ENCODE peak calls at places on chromosomes 12 and 14, in six cellular contexts. X is trophoblast cell, F is H9, G is IMR-90, O is neuronal stem cell, J is mesenchymal stem cell. C is an unnamed sample.

GRCh38 chr12:48677782-48678181 is 4.3 kb downstream of the KANSL2 start:
- DNase-seq in X (no peak), F (no peak), G (peak), O (no peak), J (peak), C (no peak)

GRCh38 chr12:48165089-48166031 is 8.0 kb upstream of the ASB8 start:
- DNase-seq in X (peak), F (no peak), G (peak), O (peak), J (peak), C (peak)

GRCh38 chr12:6647083-6647604 is at the start of gene ACRBP:
- DNase-seq in X (peak), F (peak), G (peak), O (peak), J (peak), C (peak)

GRCh38 chr12:87376722-87377121 is 652.5 kb downstream of the C12orf50 start:
- DNase-seq in X (no peak), F (no peak), G (no peak), O (no peak), J (no peak), C (no peak)

GRCh38 chr12:12693111-12693671 is 2.8 kb downstream of the GPR19 start:
- DNase-seq in X (no peak), F (no peak), G (no peak), O (no peak), J (no peak), C (peak)

GRCh38 chr12:2027379-2027778 is 23.1 kb upstream of the DCP1B start:
- DNase-seq in X (no peak), F (no peak), G (peak), O (no peak), J (no peak), C (no peak)

GRCh38 chr14:94342334-94342934 is 19.3 kb upstream of the SERPINA6 start:
- DNase-seq in X (peak), F (no peak), G (peak), O (no peak), J (peak), C (no peak)

GRCh38 chr12:69473229-69473628 is 3.0 kb downstream of the FRS2 start:
- DNase-seq in X (no peak), F (no peak), G (no peak), O (no peak), J (no peak), C (no peak)

GRCh38 chr14:71890541-71890940 is 41.7 kb upstream of the RGS6 start:
- DNase-seq in X (no peak), F (no peak), G (no peak), O (no peak), J (no peak), C (no peak)

GRCh38 chr14:89298056-89298834 is 118.8 kb downstream of the FOXN3 start:
- DNase-seq in X (no peak), F (no peak), G (no peak), O (no peak), J (no peak), C (no peak)

GRCh38 chr12:95701275-95701674 is 89.3 kb downstream of the NTN4 start:
- DNase-seq in X (no peak), F (no peak), G (peak), O (no peak), J (peak), C (no peak)

GRCh38 chr14:98665019-98665418 is 607.0 kb downstream of the BCL11B start:
- DNase-seq in X (no peak), F (no peak), G (no peak), O (no peak), J (no peak), C (peak)

GRCh38 chr12:39692258-39692853 is 72.8 kb upstream of the ABCD2 start:
- DNase-seq in X (no peak), F (no peak), G (no peak), O (no peak), J (peak), C (no peak)

GRCh38 chr14:69355155-69355954 is 42.7 kb downstream of the ERH start:
- DNase-seq in X (no peak), F (no peak), G (no peak), O (no peak), J (no peak), C (no peak)

GRCh38 chr12:114684098-114684869 is at the start of gene TBX3:
- DNase-seq in X (peak), F (peak), G (peak), O (peak), J (peak), C (peak)

DNA sequence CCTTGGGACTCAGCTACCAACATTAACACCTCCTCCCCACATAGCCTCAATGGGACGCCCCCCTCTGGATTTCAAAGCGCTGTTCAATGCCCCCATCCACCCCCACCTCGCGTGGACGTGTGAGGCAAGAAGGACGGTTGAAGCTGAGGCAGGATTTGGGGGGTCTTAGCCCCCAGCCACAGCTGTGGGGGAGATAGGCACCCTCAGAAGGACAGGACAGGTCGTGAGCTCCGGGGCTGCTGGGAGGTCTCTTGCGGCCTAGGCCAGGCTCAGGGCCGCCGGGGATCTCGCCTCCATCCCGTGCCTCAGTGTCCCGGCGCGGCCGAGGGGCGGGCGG is 8.3 kb upstream of the SP7 start:
- DNase-seq in X (no peak), F (no peak), G (no peak), O (no peak), J (no peak), C (no peak)
- H2BK5ac ChIP-seq in X (no peak), F (no peak), G (no peak), O (no peak), J (no peak), C (no peak)

DNA sequence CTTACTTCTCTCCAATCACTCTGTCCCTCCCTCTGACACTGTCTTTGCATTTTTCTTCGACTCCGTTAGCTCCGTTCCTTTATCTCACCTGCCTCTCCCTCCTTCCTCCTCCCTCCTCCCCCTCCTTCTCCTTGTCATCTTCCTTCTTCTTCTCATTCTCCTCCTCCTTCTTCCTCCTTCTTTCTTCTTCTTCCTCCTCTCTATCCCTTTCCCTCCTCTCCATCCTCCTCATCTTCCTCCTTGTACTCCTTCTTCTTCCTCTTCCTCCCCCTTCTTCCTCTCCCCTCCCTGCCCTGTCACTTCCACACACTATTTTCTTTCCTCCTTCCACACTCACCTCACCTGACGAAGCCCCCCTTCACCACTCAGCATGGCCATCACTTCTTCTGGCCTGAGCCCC is 53.0 kb downstream of the HSPB8 start:
- DNase-seq in X (no peak), F (no peak), G (no peak), O (no peak), J (no peak), C (no peak)
- H2BK5ac ChIP-seq in X (no peak), F (no peak), G (no peak), O (no peak), J (no peak), C (no peak)

GRCh38 chr14:42617005-42617404 is 1010.3 kb downstream of the LRFN5 start:
- DNase-seq in X (no peak), F (no peak), G (no peak), O (no peak), J (no peak), C (no peak)
- H2BK5ac ChIP-seq in X (no peak), F (no peak), G (no peak), O (no peak), J (no peak), C (no peak)

GRCh38 chr14:60313093-60313492 is 64.1 kb downstream of the PPM1A start:
- DNase-seq in X (no peak), F (no peak), G (no peak), O (no peak), J (no peak), C (peak)

GRCh38 chr14:60317609-60318008 is 68.6 kb downstream of the PPM1A start:
- DNase-seq in X (no peak), F (peak), G (no peak), O (no peak), J (no peak), C (peak)

GRCh38 chr14:60315591-60315990 is 66.6 kb downstream of the PPM1A start:
- DNase-seq in X (no peak), F (no peak), G (no peak), O (no peak), J (no peak), C (peak)

GRCh38 chr14:60311417-60311816 is 62.4 kb downstream of the PPM1A start:
- DNase-seq in X (no peak), F (no peak), G (peak), O (no peak), J (peak), C (peak)

GRCh38 chr14:60315181-60315580 is 66.2 kb downstream of the PPM1A start:
- DNase-seq in X (peak), F (no peak), G (no peak), O (no peak), J (no peak), C (peak)
- H2BK5ac ChIP-seq in X (no peak), F (no peak), G (no peak), O (no peak), J (no peak), C (peak)

GRCh38 chr14:56815301-56815700 is 5.0 kb upstream of the OTX2 start:
- DNase-seq in X (no peak), F (no peak), G (no peak), O (no peak), J (no peak), C (no peak)

GRCh38 chr14:56812364-56813103 is 2.3 kb upstream of the OTX2 start:
- DNase-seq in X (no peak), F (no peak), G (no peak), O (no peak), J (no peak), C (no peak)

GRCh38 chr14:56816575-56817391 is 6.5 kb upstream of the OTX2 start:
- DNase-seq in X (no peak), F (peak), G (no peak), O (no peak), J (no peak), C (peak)

GRCh38 chr14:56813143-56813551 is 2.9 kb upstream of the OTX2 start:
- DNase-seq in X (no peak), F (no peak), G (no peak), O (no peak), J (no peak), C (no peak)

GRCh38 chr14:56814468-56815074 is 4.3 kb upstream of the OTX2 start:
- DNase-seq in X (no peak), F (peak), G (no peak), O (no peak), J (no peak), C (peak)
- H2BK5ac ChIP-seq in X (no peak), F (no peak), G (peak), O (no peak), J (no peak), C (no peak)

GRCh38 chr14:75450381-75451276 is 22.8 kb downstream of the JDP2 start:
- DNase-seq in X (no peak), F (no peak), G (peak), O (no peak), J (no peak), C (no peak)
- H2BK5ac ChIP-seq in X (no peak), F (no peak), G (peak), O (peak), J (no peak), C (no peak)

GRCh38 chr12:15620726-15621125 is 168.5 kb downstream of the EPS8 start:
- DNase-seq in X (no peak), F (no peak), G (no peak), O (no peak), J (peak), C (no peak)
- H2BK5ac ChIP-seq in X (no peak), F (no peak), G (peak), O (no peak), J (no peak), C (no peak)

GRCh38 chr12:3283137-3283680 is 206.0 kb downstream of the TSPAN9 start:
- DNase-seq in X (no peak), F (no peak), G (no peak), O (no peak), J (no peak), C (no peak)
- H2BK5ac ChIP-seq in X (no peak), F (no peak), G (no peak), O (no peak), J (no peak), C (no peak)

C was measured in mesendoderm.